ENCODE peak calls at places on chromosomes 5 and 9, in four cellular contexts. T is ovary, B is fibroblast of lung, X is A549. S is an unnamed sample.
A peak's percentile ranks its signal among the peaks of the same experiment; 100 is the strongest.

GRCh38 chr5:119360905-119361605 is 5.2 kb downstream of the TNFAIP8 start:
- DNase-seq in T (no peak), B (no peak), X (no peak), S (no peak)

GRCh38 chr5:112614986-112615385 is 122.7 kb upstream of the APC start:
- DNase-seq in T (no peak), B (no peak), X (no peak), S (no peak)

GRCh38 chr9:91089405-91090131 is 272.1 kb downstream of the AUH start:
- DNase-seq in T (no peak), B (peak; percentile 83), X (no peak), S (no peak)

GRCh38 chr5:120368923-120369715 is 95.0 kb upstream of the PRR16 start:
- DNase-seq in T (no peak), B (no peak), X (no peak), S (no peak)

GRCh38 chr5:53019320-53019719 is 30.2 kb downstream of the ITGA2 start:
- DNase-seq in T (no peak), B (peak; percentile 71), X (peak; percentile 56), S (no peak)

GRCh38 chr5:125065114-125065513 is 318.7 kb upstream of the ZNF608 start:
- DNase-seq in T (no peak), B (no peak), X (no peak), S (no peak)

GRCh38 chr9:138098116-138098907 is 220.7 kb downstream of the CACNA1B start:
- DNase-seq in T (no peak), B (no peak), X (no peak), S (no peak)

GRCh38 chr5:171630047-171630669 is 155.5 kb upstream of the SMIM23 start:
- DNase-seq in T (no peak), B (peak; percentile 57), X (peak; percentile 88), S (no peak)

GRCh38 chr9:95171001-95171400 is 146.5 kb downstream of the FANCC start:
- DNase-seq in T (no peak), B (peak; percentile 55), X (no peak), S (no peak)

GRCh38 chr9:105117111-105117682 is 127.3 kb upstream of the SLC44A1 start:
- DNase-seq in T (no peak), B (no peak), X (no peak), S (no peak)

GRCh38 chr9:33375238-33375840 is 27.0 kb downstream of the AQP7 start:
- DNase-seq in T (no peak), B (no peak), X (no peak), S (no peak)

GRCh38 chr9:2337131-2337530 is 284.5 kb upstream of the VLDLR start:
- DNase-seq in T (no peak), B (no peak), X (no peak), S (no peak)

GRCh38 chr5:93054424-93055165 is 526.4 kb downstream of the NR2F1-AS1 start:
- DNase-seq in T (no peak), B (peak; percentile 83), X (no peak), S (no peak)

GRCh38 chr5:145960166-145960565 is 23.8 kb downstream of the SH3RF2 start:
- DNase-seq in T (no peak), B (no peak), X (no peak), S (no peak)

GRCh38 chr5:123505633-123506032 is 6.3 kb upstream of the CSNK1G3 start:
- DNase-seq in T (no peak), B (no peak), X (no peak), S (no peak)

GRCh38 chr5:63262191-63262981 is 683.8 kb downstream of the LRRC70 start:
- DNase-seq in T (no peak), B (peak; percentile 85), X (no peak), S (no peak)

GRCh38 chr5:136810198-136810823 is 445.0 kb upstream of the TRPC7 start:
- DNase-seq in T (no peak), B (peak; percentile 24), X (no peak), S (no peak)
- H3K4me3 ChIP-seq in T (no peak overlapping the region), B (no peak overlapping the region), X (no peak overlapping the region), S (no peak overlapping the region)

GRCh38 chr5:72503888-72504491 is 3.2 kb downstream of the ZNF366 start:
- DNase-seq in T (no peak), B (peak; percentile 77), X (peak; percentile 15), S (no peak)

GRCh38 chr5:72505026-72505425 is 2.2 kb downstream of the ZNF366 start:
- DNase-seq in T (no peak), B (no peak), X (no peak), S (no peak)

GRCh38 chr5:72507360-72508238 is at the start of gene ZNF366:
- DNase-seq in T (no peak), B (no peak), X (no peak), S (no peak)

GRCh38 chr5:72505539-72505938 is 1.7 kb downstream of the ZNF366 start:
- DNase-seq in T (no peak), B (no peak), X (no peak), S (no peak)

GRCh38 chr5:72506150-72506549 is 1.1 kb downstream of the ZNF366 start:
- DNase-seq in T (no peak), B (no peak), X (no peak), S (no peak)
- H3K4me3 ChIP-seq in T (no peak overlapping the region), B (no peak overlapping the region), X (no peak overlapping the region), S (no peak overlapping the region)

GRCh38 chr5:26868504-26868903 is 169.9 kb downstream of the CDH9 start:
- DNase-seq in T (no peak), B (no peak), X (no peak), S (no peak)

GRCh38 chr5:26864061-26864460 is 174.3 kb downstream of the CDH9 start:
- DNase-seq in T (no peak), B (no peak), X (no peak), S (no peak)

GRCh38 chr5:26872337-26872736 is 166.0 kb downstream of the CDH9 start:
- DNase-seq in T (no peak), B (no peak), X (no peak), S (no peak)

DNA sequence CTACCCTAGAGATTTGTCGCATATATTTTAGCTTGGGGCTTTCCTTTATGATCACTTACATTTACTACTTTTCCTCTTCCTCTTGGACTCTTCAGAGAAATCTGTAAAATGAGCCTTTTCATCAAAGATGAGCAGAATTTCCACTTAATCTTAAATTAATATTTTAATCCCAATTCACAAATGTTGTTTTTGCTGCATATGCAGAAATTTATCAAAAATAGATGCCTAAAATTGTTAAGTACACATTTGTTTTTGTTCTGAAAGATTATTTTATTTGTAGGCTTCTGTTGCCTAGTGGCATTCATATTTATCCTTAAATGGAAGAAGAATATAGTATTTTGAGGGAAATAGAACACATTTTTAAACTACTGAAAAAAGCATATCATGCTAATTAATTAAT is 168.6 kb downstream of the CDH9 start:
- DNase-seq in T (no peak), B (no peak), X (no peak), S (no peak)
- H3K4me3 ChIP-seq in T (no peak overlapping the region), B (no peak overlapping the region), X (no peak overlapping the region), S (no peak overlapping the region)

GRCh38 chr5:17374157-17374556 is 123.9 kb upstream of the TAF11L2 start:
- DNase-seq in T (no peak), B (no peak), X (peak; percentile 58), S (no peak)
- H3K4me3 ChIP-seq in T (no peak overlapping the region), B (no peak overlapping the region), X (peak overlapping the region; percentile 53), S (no peak overlapping the region)